ENCODE peak calls at places on chromosomes 7 and 10, in eight cellular contexts. D is left ventricle myocardium inferior, T is HFF-Myc, I is A549, V is stomach, N is fibroblast of villous mesenchyme, K is progenitor cell of endocrine pancreas, Z is AG04449. E is an unnamed sample.

GRCh38 chr7:36314491-36314890 is 75.2 kb upstream of the ANLN start:
- DNase-seq in T (no peak), N (no peak), I (no peak), K (no peak), D (no peak), Z (no peak), V (no peak), E (no peak)

GRCh38 chr7:81780914-81781693 is 11.3 kb upstream of the HGF start:
- DNase-seq in T (no peak), Z (no peak), K (no peak), D (no peak), N (peak; percentile 32), V (no peak), I (no peak), E (no peak)

GRCh38 chr10:8102708-8103401 is 48.4 kb downstream of the GATA3 start:
- DNase-seq in V (no peak), K (no peak), I (no peak), N (no peak), Z (no peak), D (no peak), T (no peak), E (peak; percentile 64)

GRCh38 chr10:5447071-5447470 is 34.7 kb downstream of the NET1 start:
- DNase-seq in Z (no peak), D (no peak), I (no peak), K (no peak), N (no peak), V (no peak), T (no peak), E (no peak)

GRCh38 chr10:8296090-8296741 is 241.7 kb downstream of the GATA3 start:
- DNase-seq in D (no peak), T (no peak), I (no peak), Z (no peak), V (no peak), N (no peak), K (no peak), E (no peak)

GRCh38 chr10:3886666-3887251 is 101.8 kb upstream of the KLF6 start:
- DNase-seq in Z (peak; percentile 91), D (no peak), K (no peak), N (peak; percentile 96), V (no peak), T (peak; percentile 43), I (peak; percentile 68), E (peak; percentile 20)

GRCh38 chr10:17009228-17009700 is 120.3 kb downstream of the CUBN start:
- DNase-seq in K (no peak), D (no peak), Z (no peak), V (no peak), I (no peak), N (peak; percentile 88), T (no peak), E (no peak)

GRCh38 chr10:113131611-113132330 is 181.7 kb downstream of the TCF7L2 start:
- DNase-seq in N (peak; percentile 93), I (no peak), T (no peak), K (no peak), Z (peak; percentile 55), V (no peak), D (no peak), E (no peak)

GRCh38 chr10:11898372-11899066 is 75.4 kb downstream of the PROSER2 start:
- DNase-seq in T (no peak), D (no peak), N (peak; percentile 19), I (no peak), Z (no peak), K (no peak), V (peak; percentile 78), E (no peak)

GRCh38 chr7:56495165-56495564 is 378.9 kb upstream of the NUPR2 start:
- DNase-seq in D (no peak), V (no peak), K (no peak), Z (no peak), I (no peak), N (no peak), T (no peak), E (no peak)

GRCh38 chr7:56491636-56492425 is 375.6 kb upstream of the NUPR2 start:
- DNase-seq in Z (no peak), V (no peak), T (no peak), I (no peak), N (no peak), K (no peak), D (no peak), E (no peak)

GRCh38 chr7:56493704-56494450 is 377.7 kb upstream of the NUPR2 start:
- DNase-seq in Z (no peak), V (no peak), T (no peak), D (no peak), I (no peak), K (no peak), N (no peak), E (no peak)

GRCh38 chr7:56493196-56493595 is 377.0 kb upstream of the NUPR2 start:
- DNase-seq in T (no peak), V (no peak), D (no peak), K (no peak), N (no peak), I (no peak), Z (no peak), E (no peak)
- TF ChIP-seq CTCF in T (no peak), V (no peak), D (no peak), K (no peak), N (no peak), I (no peak), Z (no peak), E (no peak)

GRCh38 chr7:28180031-28180363 is 598 bp downstream of the JAZF1 start:
- DNase-seq in K (no peak), N (no peak), Z (no peak), I (no peak), V (no peak), T (no peak), D (no peak), E (no peak)

GRCh38 chr7:28177836-28178235 is 2.8 kb downstream of the JAZF1 start:
- DNase-seq in D (no peak), K (no peak), V (no peak), I (no peak), N (no peak), T (no peak), Z (no peak), E (no peak)

GRCh38 chr7:28180364-28181147 is at the start of gene JAZF1:
- DNase-seq in I (peak; percentile 37), D (peak; percentile 63), N (peak; percentile 78), V (peak; percentile 38), K (peak; percentile 56), Z (no peak), T (no peak), E (peak; percentile 35)

GRCh38 chr7:28178537-28178936 is 2.1 kb downstream of the JAZF1 start:
- DNase-seq in I (no peak), K (no peak), V (no peak), Z (no peak), T (no peak), D (no peak), N (no peak), E (peak; percentile 14)

DNA sequence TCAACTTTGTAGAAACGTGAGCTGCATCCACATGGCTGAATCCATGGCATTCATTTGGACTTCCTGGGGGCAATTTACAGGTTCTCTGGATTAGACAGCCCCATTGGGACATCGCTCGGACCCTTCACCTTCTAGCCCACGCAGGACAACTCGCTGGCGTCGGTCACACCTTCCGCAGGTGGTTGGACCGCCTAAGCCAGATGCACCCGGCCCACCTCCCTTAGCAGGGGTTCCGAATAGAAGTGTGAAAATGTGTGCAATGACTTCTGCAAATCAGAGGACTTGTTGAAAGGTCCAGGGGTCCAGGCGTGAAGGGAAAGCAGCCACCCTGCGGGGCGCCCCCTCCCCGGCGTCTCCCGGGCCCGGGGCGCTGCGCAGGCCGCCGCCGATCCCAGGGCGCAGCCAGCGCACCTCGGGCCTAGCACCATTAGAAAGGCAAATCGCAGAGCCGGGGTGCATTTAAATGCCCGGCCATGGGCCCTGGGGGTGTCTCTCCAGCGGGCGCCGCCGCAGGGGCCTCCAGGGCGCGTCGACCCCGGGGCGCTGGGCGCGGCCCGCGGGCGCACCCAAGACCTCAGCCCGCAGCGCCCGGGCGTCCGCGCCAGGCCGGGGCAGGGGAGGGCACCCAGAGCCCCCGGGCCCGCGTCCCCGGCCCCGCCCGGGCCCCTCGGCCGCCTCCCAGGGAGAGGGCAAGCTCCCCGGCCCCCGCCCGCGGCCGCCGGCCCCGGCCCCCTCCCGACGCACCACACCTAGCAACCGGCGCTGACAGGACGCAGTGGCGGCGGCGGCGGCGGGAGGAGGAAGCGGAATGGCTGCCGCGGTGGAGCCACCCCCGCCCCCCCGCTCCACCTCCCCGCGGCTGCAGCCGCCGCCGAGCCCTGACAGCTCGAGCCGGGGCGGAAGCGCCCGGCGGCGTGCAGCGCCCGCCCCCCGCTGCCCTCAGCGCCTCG is 1.2 kb downstream of the JAZF1 start:
- DNase-seq in D (peak; percentile 85), I (peak; percentile 59), N (peak; percentile 59), Z (no peak), T (no peak), V (peak; percentile 72), K (peak; percentile 45), E (peak; percentile 80)
- TF ChIP-seq CTCF in D (no peak), I (no peak), N (no peak), Z (no peak), T (no peak), V (no peak), K (no peak), E (no peak)

GRCh38 chr7:130047801-130048200 is 3.4 kb downstream of the ZC3HC1 start:
- DNase-seq in N (no peak), Z (no peak), D (no peak), K (no peak), I (no peak), V (no peak), T (no peak), E (no peak)
- TF ChIP-seq CTCF in N (no peak), Z (no peak), D (no peak), K (no peak), I (no peak), V (no peak), T (no peak), E (no peak)

GRCh38 chr10:22218448-22218847 is 633 bp upstream of the EBLN1 start:
- DNase-seq in D (no peak), K (no peak), T (no peak), N (no peak), V (no peak), I (no peak), Z (no peak), E (no peak)
- TF ChIP-seq CTCF in D (peak; percentile 15), K (peak; percentile 25), T (no peak), N (peak; percentile 40), V (no peak), I (no peak), Z (no peak), E (peak; percentile 1)